ENCODE peak calls at places on chromosomes 5 and 9, in eight cellular contexts. W, E, T, O, F, D, R and Q are unnamed samples.

GRCh38 chr5:35229076-35230042 is 928 bp downstream of the PRLR start:
- DNase-seq in E (no peak), O (peak; percentile 76), R (no peak), W (no peak), F (no peak), D (no peak), T (no peak), Q (no peak)

GRCh38 chr9:74742792-74743389 is 144.8 kb downstream of the TRPM6 start:
- DNase-seq in D (no peak), W (no peak), R (no peak), O (no peak), E (peak; percentile 63), T (peak; percentile 15), F (no peak), Q (peak; percentile 10)

GRCh38 chr5:164073013-164073535 is 567.7 kb downstream of the MAT2B start:
- DNase-seq in R (no peak), E (no peak), F (no peak), W (no peak), O (no peak), D (no peak), T (no peak), Q (no peak)

GRCh38 chr9:133307271-133307670 is 28.7 kb downstream of the SURF6 start:
- DNase-seq in T (no peak), D (no peak), R (no peak), W (no peak), E (no peak), F (no peak), O (no peak), Q (no peak)

GRCh38 chr9:124813496-124814177 is 36.7 kb downstream of the OLFML2A start:
- DNase-seq in R (no peak), W (no peak), F (no peak), D (no peak), E (no peak), T (no peak), O (no peak), Q (peak; percentile 35)

GRCh38 chr5:142013734-142014495 is 1.1 kb upstream of the GNPDA1 start:
- DNase-seq in O (peak; percentile 32), T (no peak), D (no peak), R (no peak), E (peak; percentile 46), F (no peak), W (no peak), Q (peak; percentile 30)

GRCh38 chr9:748861-749497 is 92.5 kb upstream of the DMRT1 start:
- DNase-seq in O (no peak), F (no peak), W (no peak), R (no peak), D (no peak), T (no peak), E (no peak), Q (no peak)

GRCh38 chr9:35107337-35108290 is 4.7 kb upstream of the STOML2 start:
- DNase-seq in O (no peak), F (no peak), W (no peak), R (no peak), T (no peak), D (no peak), E (no peak), Q (no peak)

GRCh38 chr5:159071382-159071781 is 28.3 kb downstream of the EBF1 start:
- DNase-seq in R (peak; percentile 6), T (no peak), D (no peak), E (no peak), F (no peak), O (no peak), W (no peak), Q (no peak)

GRCh38 chr9:124800306-124801259 is 23.6 kb downstream of the OLFML2A start:
- DNase-seq in E (peak; percentile 61), O (peak; percentile 44), F (no peak), D (no peak), T (no peak), W (no peak), R (no peak), Q (peak; percentile 46)

GRCh38 chr9:131045300-131046092 is 36.5 kb downstream of the LAMC3 start:
- DNase-seq in R (no peak), D (peak; percentile 25), F (no peak), W (no peak), O (no peak), E (no peak), T (peak; percentile 27), Q (no peak)

GRCh38 chr5:116722666-116723065 is 148.0 kb upstream of the SEMA6A start:
- DNase-seq in T (no peak), O (no peak), R (no peak), E (no peak), D (no peak), W (no peak), F (no peak), Q (no peak)

GRCh38 chr5:23352437-23352836 is 155.0 kb upstream of the PRDM9 start:
- DNase-seq in W (no peak), O (no peak), D (no peak), E (peak; percentile 42), R (no peak), F (no peak), T (no peak), Q (no peak)

GRCh38 chr5:84623034-84623433 is 238.4 kb upstream of the EDIL3 start:
- DNase-seq in T (no peak), D (no peak), E (no peak), W (no peak), O (no peak), R (no peak), F (no peak), Q (peak; percentile 9)

GRCh38 chr5:84614907-84615306 is 230.2 kb upstream of the EDIL3 start:
- DNase-seq in O (no peak), W (no peak), T (no peak), D (no peak), E (peak; percentile 8), F (no peak), R (no peak), Q (no peak)

GRCh38 chr5:84622485-84622884 is 237.8 kb upstream of the EDIL3 start:
- DNase-seq in R (no peak), E (no peak), F (no peak), O (no peak), T (no peak), W (no peak), D (no peak), Q (no peak)

DNA sequence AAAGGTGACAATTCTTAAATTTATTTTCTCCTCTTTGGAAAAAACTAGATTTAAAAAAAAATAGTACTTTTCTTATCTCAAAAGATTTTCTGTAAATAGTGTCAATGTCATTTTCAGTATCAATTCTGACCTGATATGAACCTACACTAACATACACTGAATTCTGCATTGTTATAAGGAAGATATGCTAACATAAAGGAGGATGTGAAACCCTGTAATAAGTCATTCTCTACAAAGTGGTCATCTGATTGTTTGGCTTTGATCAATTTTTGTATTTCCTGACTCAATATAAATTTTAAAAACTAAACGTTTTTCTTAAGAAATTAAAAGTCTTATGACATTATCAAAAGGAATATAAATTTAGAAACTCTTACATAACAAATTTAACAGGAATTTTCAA is 233.6 kb upstream of the EDIL3 start:
- DNase-seq in W (no peak), O (no peak), D (no peak), F (no peak), T (no peak), E (no peak), R (no peak), Q (no peak)
- H3K4me1 ChIP-seq in W (no peaks in the 10 kb centered on the region), O (no peaks in the 10 kb centered on the region), D (no peaks in the 10 kb centered on the region), F (peaks cover 4% of the 10 kb centered on the region), T (no peaks in the 10 kb centered on the region), E (no peaks in the 10 kb centered on the region), R (no peaks in the 10 kb centered on the region), Q (no peaks in the 10 kb centered on the region)

DNA sequence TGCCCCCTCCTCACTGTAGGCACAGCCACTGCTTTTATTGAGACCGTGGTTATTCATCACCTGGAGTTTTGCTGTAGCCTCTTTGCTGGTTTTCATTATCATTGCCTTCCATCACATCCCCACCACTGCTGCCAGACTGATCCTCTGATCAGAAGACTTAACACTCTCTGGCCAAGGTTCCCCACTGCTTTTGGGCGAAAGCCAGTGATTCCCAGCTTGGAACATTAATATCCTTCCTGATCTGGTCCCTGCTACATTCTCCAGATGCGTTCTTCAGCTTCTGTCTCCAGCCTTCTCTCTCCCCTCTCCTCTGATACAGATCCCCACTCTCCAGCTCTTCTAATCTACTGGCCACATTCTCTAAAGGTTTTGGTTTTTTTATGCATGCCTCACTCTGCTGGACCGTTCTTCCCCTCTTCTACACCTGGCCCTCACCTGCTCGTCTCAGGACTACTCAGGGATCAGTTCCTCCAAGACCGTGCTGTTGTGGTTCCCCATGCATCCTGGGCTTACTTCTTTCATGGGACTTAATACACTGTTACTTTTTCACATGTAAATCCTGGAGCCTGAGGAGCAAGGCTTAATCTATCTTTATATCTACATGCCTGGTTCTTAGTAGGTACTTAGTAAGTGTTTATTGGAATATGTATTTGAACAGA is 115.0 kb downstream of the PRKACG start:
- DNase-seq in E (no peak), D (peak; percentile 59), O (no peak), T (no peak), R (no peak), F (no peak), W (no peak), Q (no peak)
- H3K4me1 ChIP-seq in E (no peaks in the 10 kb centered on the region), D (peaks cover 39% of the 10 kb centered on the region), O (peaks cover 24% of the 10 kb centered on the region), T (no peaks in the 10 kb centered on the region), R (peaks cover 33% of the 10 kb centered on the region), F (peaks cover 25% of the 10 kb centered on the region), W (peaks cover 32% of the 10 kb centered on the region), Q (peaks cover 6% of the 10 kb centered on the region)

DNA sequence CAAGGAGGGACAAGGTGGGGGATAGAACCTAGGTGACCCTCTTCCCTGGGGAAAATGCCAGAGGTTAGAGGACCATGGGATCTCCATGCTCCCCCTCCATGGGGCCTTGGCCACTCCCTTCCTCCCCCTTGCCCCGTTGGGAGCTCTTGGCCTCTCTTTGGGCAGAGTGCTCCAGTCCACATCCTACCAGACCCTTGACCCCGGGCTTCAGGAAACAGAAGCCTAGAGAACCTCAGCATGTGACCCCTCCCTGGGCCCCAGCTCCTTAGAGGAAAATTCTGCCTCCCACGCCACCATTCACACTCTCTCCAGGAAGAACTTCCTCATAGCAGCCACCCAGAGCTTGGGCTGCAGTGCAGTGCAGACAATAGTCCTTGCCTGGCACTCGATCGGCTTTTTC is 6.0 kb downstream of the LHX6 start:
- DNase-seq in W (no peak), T (no peak), R (no peak), F (no peak), E (no peak), O (no peak), D (no peak), Q (no peak)
- H3K4me1 ChIP-seq in W (no peaks in the 10 kb centered on the region), T (peaks cover 7% of the 10 kb centered on the region), R (peaks cover 10% of the 10 kb centered on the region), F (peaks cover 21% of the 10 kb centered on the region), E (no peaks in the 10 kb centered on the region), O (peaks cover 43% of the 10 kb centered on the region), D (no peaks in the 10 kb centered on the region), Q (no peaks in the 10 kb centered on the region)

GRCh38 chr5:170863646-170864045 is 1.8 kb downstream of the RANBP17 start:
- DNase-seq in E (peak; percentile 68), R (no peak), O (no peak), T (no peak), F (no peak), W (no peak), D (no peak), Q (peak; percentile 84)

GRCh38 chr5:170860818-170861217 is 1.0 kb upstream of the RANBP17 start:
- DNase-seq in F (no peak), T (no peak), D (no peak), W (no peak), R (no peak), O (no peak), E (no peak), Q (no peak)

GRCh38 chr5:170861855-170862766 is at the start of gene RANBP17:
- DNase-seq in W (no peak), R (no peak), E (peak; percentile 78), O (peak; percentile 66), T (peak; percentile 71), F (no peak), D (no peak), Q (peak; percentile 55)

GRCh38 chr5:170860415-170860814 is 1.4 kb upstream of the RANBP17 start:
- DNase-seq in W (no peak), D (no peak), E (no peak), R (no peak), T (no peak), O (no peak), F (no peak), Q (no peak)

GRCh38 chr5:170861295-170861854 is 443 bp upstream of the RANBP17 start:
- DNase-seq in O (no peak), E (no peak), T (no peak), W (no peak), D (no peak), R (no peak), F (no peak), Q (no peak)
- H3K4me1 ChIP-seq in O (peaks cover 9% of the 10 kb centered on the region), E (no peaks in the 10 kb centered on the region), T (peaks cover 9% of the 10 kb centered on the region), W (no peaks in the 10 kb centered on the region), D (no peaks in the 10 kb centered on the region), R (no peaks in the 10 kb centered on the region), F (no peaks in the 10 kb centered on the region), Q (peaks cover 14% of the 10 kb centered on the region)